ENCODE peak calls at places on chromosomes 11 and 22, in five cellular contexts. H is cardiac fibroblast; W is DND-41; A is HCT116; L is CD8-positive, alpha-beta T cell. I is an unnamed sample.

GRCh38 chr22:43197271-43197941 is 10.5 kb upstream of the TTLL12 start:
- DNase-seq in H (peak; percentile 28), W (no peak), A (no peak), L (no peak), I (no peak)

GRCh38 chr11:118172356-118172755 is 4.1 kb downstream of the SCN2B start:
- DNase-seq in L (no peak), H (no peak), A (no peak), W (no peak), I (no peak)

GRCh38 chr11:48307760-48308386 is 1.9 kb downstream of the OR4S1 start:
- DNase-seq in L (peak; percentile 51), A (peak; percentile 40), H (peak; percentile 48), W (peak; percentile 78), I (peak; percentile 57)

GRCh38 chr22:46754110-46754799 is 8.2 kb upstream of the TBC1D22A start:
- DNase-seq in L (peak; percentile 38), W (no peak), A (peak; percentile 90), H (peak; percentile 96), I (no peak)

GRCh38 chr22:46297151-46297819 is 615 bp downstream of the GTSE1 start:
- DNase-seq in H (no peak), A (no peak), W (peak; percentile 45), L (no peak), I (no peak)

GRCh38 chr11:14622241-14622954 is 21.2 kb upstream of the PDE3B start:
- DNase-seq in L (peak; percentile 42), A (no peak), H (no peak), W (no peak), I (no peak)

GRCh38 chr11:35978173-35978572 is 34.3 kb downstream of the LDLRAD3 start:
- DNase-seq in L (no peak), W (no peak), H (no peak), A (no peak), I (no peak)

GRCh38 chr22:49660794-49661781 is 166.6 kb downstream of the BRD1 start:
- DNase-seq in A (no peak), L (no peak), H (no peak), W (no peak), I (no peak)

GRCh38 chr11:120563698-120564572 is 52.4 kb downstream of the GRIK4 start:
- DNase-seq in A (no peak), H (peak; percentile 15), W (no peak), L (no peak), I (no peak)

GRCh38 chr11:36510567-36511020 is 522 bp upstream of the TRAF6 start:
- DNase-seq in W (no peak), L (no peak), A (no peak), H (peak; percentile 21), I (no peak)

DNA sequence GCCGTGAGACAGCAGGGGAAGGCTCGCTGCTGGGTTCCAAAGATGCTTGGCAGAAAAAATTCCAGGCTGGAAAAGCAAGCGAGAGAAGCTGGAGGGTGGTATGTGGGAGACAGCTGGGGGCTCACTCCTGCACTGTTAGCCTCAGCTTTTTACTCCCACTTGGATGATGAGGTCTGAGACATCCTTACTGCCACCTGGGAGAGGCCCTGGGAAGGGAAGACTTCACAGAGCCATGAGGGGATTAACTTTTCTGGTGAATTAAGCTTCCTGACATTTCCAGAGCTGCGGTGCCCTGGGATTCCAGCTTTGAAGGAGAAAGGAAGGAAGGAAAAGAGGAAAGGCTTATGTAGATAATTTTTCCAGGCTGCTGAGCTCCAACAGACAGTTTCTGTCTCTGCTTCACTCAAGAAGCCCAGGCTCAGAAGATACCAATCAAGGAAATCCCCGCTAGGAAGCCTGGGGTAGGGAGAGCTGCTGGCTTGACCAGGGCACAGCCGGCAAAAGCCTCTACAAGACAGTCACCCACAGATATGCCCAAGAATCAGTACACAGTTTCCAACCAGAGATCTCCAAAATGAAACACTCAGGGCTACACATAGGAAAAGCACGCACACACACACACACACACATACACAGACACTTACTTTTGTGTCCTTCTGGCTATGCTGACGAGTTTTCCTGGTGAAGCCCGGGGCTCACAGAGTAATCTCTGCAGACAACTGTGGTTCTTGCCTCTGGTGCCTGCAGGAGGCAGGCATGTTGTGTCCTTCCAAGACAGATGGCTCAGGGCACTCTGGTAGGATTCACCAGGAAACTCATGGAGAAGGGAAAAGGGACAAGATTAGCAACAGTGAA is 907 bp downstream of the MCHR1 start:
- DNase-seq in H (peak; percentile 45), L (no peak), A (no peak), W (no peak), I (no peak)
- H3K4me3 ChIP-seq in H (no peak overlapping the region), L (no peak overlapping the region), A (no peak overlapping the region), W (no peak overlapping the region), I (no peak overlapping the region)

GRCh38 chr11:69654001-69654659 is 13.2 kb downstream of the CCND1 start:
- DNase-seq in L (no peak), H (no peak), A (no peak), W (no peak), I (no peak)
- H3K4me3 ChIP-seq in L (no peak overlapping the region), H (no peak overlapping the region), A (no peak overlapping the region), W (no peak overlapping the region), I (no peak overlapping the region)

DNA sequence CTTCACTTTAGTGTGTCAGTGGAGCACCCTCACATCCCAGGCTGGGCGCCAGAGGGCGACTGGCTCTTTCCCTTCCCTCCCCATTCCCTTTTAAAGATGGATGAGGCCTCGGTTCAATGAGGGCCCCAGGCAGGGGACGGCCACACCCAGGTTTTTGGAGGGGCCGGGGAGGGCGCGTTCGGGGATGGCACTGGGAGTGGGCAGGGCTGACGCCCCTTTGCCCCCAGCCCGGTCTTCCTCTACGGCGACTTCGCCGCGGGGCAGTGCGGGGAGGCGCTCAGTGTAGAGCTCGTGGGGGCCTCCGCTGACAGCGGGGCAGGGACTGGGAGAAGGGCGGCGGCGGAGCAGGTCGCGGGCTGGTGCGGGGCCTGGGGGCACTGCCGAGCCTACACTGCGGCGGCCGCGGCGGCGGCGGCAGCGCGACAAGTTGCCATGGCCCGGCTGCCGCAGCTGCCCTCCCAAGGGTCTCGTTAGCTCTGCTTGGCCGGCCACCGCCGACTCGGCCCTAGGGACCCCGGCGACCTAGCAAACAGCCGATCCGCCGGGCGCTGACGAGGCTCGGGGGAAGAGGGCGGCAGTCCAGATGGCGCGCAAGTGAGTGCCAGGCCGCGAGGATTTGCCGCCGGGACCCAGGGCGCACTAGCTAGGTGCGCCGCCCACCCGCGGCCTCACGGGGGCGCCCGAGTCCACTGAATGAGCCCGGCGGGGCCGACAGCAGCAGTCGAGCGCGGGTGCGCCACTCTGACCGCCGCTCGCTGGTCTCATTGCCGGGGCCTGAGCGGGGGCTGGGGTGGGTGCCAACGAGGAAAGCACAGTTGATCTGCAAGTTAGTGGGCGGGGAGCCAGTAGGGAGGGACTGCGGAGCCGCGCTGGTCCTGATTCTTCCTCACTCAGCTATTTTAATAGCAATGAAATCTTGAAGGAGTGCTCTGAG is 92.7 kb downstream of the RRM1 start:
- DNase-seq in L (peak; percentile 72), W (peak; percentile 73), A (peak; percentile 29), H (peak; percentile 96), I (peak; percentile 45)
- H3K4me3 ChIP-seq in L (peak overlapping the region; percentile 50), W (no peak overlapping the region), A (peak overlapping the region; percentile 53), H (peak overlapping the region; percentile 70), I (peak overlapping the region; percentile 52)

GRCh38 chr11:10792385-10793068 is 16.2 kb downstream of the EIF4G2 start:
- DNase-seq in W (peak; percentile 70), A (peak; percentile 72), H (peak; percentile 77), L (peak; percentile 77), I (no peak)
- H3K4me3 ChIP-seq in W (no peak overlapping the region), A (no peak overlapping the region), H (no peak overlapping the region), L (no peak overlapping the region), I (no peak overlapping the region)

DNA sequence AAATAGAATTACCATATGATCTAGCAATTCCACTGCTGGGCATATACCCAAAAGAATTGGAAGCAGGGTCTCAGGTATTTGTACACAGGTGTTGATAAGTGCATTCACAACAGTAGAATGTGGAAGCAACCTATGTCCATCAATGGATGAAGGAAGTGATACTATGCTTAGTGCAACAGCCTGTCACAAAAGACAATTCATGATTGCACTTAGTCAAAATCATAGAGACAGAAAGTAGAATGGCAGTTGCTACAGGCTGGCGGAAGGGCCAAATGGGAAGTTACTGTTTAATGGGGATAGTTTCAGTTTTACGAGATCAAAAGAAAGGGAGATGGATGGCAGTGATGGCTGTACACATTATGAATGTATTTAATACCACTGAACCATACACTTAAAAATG is 42.0 kb downstream of the SGSM3 start:
- DNase-seq in W (no peak), A (no peak), L (no peak), H (no peak), I (no peak)
- H3K4me3 ChIP-seq in W (no peak overlapping the region), A (no peak overlapping the region), L (no peak overlapping the region), H (no peak overlapping the region), I (no peak overlapping the region)

DNA sequence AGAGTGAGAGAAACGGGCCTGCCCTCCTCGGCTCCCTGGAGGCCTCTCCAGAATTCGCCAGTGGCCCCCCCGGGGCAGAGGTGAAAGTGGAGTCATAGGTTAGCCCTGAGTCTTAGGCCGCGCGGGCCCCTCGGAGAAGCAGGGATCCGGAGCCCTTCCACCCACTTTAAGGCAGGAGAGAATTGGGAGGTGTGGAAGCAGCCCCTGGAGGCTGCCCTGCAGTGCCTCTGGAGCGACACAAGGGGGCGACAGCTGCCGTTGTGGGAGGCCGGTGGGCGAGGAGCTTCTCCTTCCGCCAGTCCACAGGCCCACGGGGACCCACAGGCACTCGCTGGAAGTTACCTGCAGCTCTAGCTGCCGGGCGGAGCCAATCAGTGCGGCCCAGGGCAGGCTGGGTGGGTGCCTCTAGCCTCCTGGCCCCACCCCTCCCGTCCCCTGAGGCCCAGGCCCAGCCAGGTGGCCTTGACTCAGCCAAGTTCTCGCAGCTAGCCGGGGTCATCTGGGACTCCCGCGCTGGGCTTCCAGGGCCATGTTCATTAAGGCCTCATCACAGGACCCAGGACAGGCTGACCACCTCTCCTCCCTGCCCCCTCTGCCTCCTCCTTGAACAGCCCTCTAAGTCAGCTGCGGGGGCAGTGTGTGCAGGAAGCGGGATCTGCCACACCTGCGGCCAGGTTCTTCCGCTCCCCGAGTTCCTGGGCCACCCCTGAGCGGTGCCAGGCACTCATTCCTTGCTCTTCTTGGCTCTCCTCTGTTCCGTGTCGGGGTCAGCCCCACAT is 5.0 kb downstream of the DGKZ start:
- DNase-seq in H (peak; percentile 58), A (no peak), L (peak; percentile 91), W (peak; percentile 46), I (no peak)
- H3K4me3 ChIP-seq in H (no peak overlapping the region), A (no peak overlapping the region), L (peak overlapping the region; percentile 66), W (no peak overlapping the region), I (no peak overlapping the region)

DNA sequence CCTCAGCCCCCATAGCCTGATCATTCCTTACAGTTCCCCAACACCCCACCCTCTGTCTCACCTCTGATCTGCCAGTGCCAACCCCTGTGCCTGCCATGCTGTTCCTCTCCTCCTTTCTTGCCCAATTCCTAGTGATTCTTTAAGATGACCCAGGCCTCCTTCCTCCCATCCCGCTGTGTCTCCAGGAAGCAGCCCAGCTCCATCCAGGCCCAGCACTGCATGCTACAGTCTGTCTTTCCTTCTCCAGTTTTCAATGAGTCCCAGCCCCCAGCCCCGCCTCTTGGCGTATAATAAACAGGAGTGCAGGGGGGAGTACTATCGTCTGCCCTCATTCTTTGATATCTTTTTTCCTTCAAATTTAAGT is 12.3 kb downstream of the LTBP3 start:
- DNase-seq in A (no peak), L (no peak), H (no peak), W (no peak), I (no peak)
- H3K4me3 ChIP-seq in A (no peak overlapping the region), L (peak overlapping the region; percentile 24), H (no peak overlapping the region), W (no peak overlapping the region), I (peak overlapping the region; percentile 40)

I was measured in Jurkat, Clone E6-1.